ENCODE peak calls at places on chromosomes 1 and 21, in five cellular contexts. One of them, this sample, is unnamed.

GRCh38 chr1:181080543-181080942 is 8.0 kb upstream of the IER5 start:
- DNase-seq in ovary: no peak
- DNase-seq in IMR-90: no peak
- DNase-seq in HCT116: no peak
- DNase-seq in transverse colon: no peak
- DNase-seq in this sample: no peak

GRCh38 chr1:69787151-69787550 is 219.4 kb downstream of the LRRC7 start:
- DNase-seq in ovary: no peak
- DNase-seq in IMR-90: no peak
- DNase-seq in HCT116: no peak
- DNase-seq in transverse colon: no peak
- DNase-seq in this sample: no peak

GRCh38 chr1:6414443-6414844 is 5.3 kb downstream of the HES2 start:
- DNase-seq in ovary: no peak
- DNase-seq in IMR-90: peak; percentile 50
- DNase-seq in HCT116: peak; percentile 59
- DNase-seq in transverse colon: peak; percentile 56
- DNase-seq in this sample: peak; percentile 57

GRCh38 chr1:239633432-239633831 is 247.1 kb downstream of the CHRM3 start:
- DNase-seq in ovary: no peak
- DNase-seq in IMR-90: no peak
- DNase-seq in HCT116: no peak
- DNase-seq in transverse colon: no peak
- DNase-seq in this sample: no peak

GRCh38 chr1:8388732-8389562 is 71.0 kb downstream of the SLC45A1 start:
- DNase-seq in ovary: no peak
- DNase-seq in IMR-90: no peak
- DNase-seq in HCT116: no peak
- DNase-seq in transverse colon: no peak
- DNase-seq in this sample: peak; percentile 57

GRCh38 chr21:23307065-23307464 is 2300.2 kb downstream of the MRPL39 start:
- DNase-seq in ovary: no peak
- DNase-seq in IMR-90: no peak
- DNase-seq in HCT116: no peak
- DNase-seq in transverse colon: no peak
- DNase-seq in this sample: no peak

GRCh38 chr1:8570435-8570834 is 247.0 kb downstream of the RERE start:
- DNase-seq in ovary: no peak
- DNase-seq in IMR-90: peak; percentile 50
- DNase-seq in HCT116: no peak
- DNase-seq in transverse colon: no peak
- DNase-seq in this sample: no peak

GRCh38 chr1:45009956-45010854 is 919 bp downstream of the HECTD3 start:
- DNase-seq in ovary: no peak
- DNase-seq in IMR-90: no peak
- DNase-seq in HCT116: no peak
- DNase-seq in transverse colon: peak; percentile 82
- DNase-seq in this sample: peak; percentile 58

GRCh38 chr1:29901618-29902017 is 665.3 kb downstream of the PTPRU start:
- DNase-seq in ovary: no peak
- DNase-seq in IMR-90: no peak
- DNase-seq in HCT116: no peak
- DNase-seq in transverse colon: no peak
- DNase-seq in this sample: no peak

GRCh38 chr1:222079546-222079945 is 337.7 kb upstream of the DUSP10 start:
- DNase-seq in ovary: no peak
- DNase-seq in IMR-90: no peak
- DNase-seq in HCT116: no peak
- DNase-seq in transverse colon: no peak
- DNase-seq in this sample: no peak

GRCh38 chr1:149883598-149884247 is 15.6 kb upstream of the BOLA1 start:
- DNase-seq in ovary: no peak
- DNase-seq in IMR-90: no peak
- DNase-seq in HCT116: no peak
- DNase-seq in transverse colon: no peak
- DNase-seq in this sample: no peak

GRCh38 chr1:18703041-18703621 is 72.5 kb downstream of the PAX7 start:
- DNase-seq in ovary: no peak
- DNase-seq in IMR-90: no peak
- DNase-seq in HCT116: peak; percentile 32
- DNase-seq in transverse colon: no peak
- DNase-seq in this sample: no peak

GRCh38 chr21:45873866-45874265 is 107.7 kb upstream of the COL6A1 start:
- DNase-seq in ovary: no peak
- DNase-seq in IMR-90: no peak
- DNase-seq in HCT116: no peak
- DNase-seq in transverse colon: no peak
- DNase-seq in this sample: no peak

GRCh38 chr1:233343262-233343661 is 15.7 kb downstream of the MAP3K21 start:
- DNase-seq in ovary: no peak
- DNase-seq in IMR-90: no peak
- DNase-seq in HCT116: no peak
- DNase-seq in transverse colon: peak; percentile 52
- DNase-seq in this sample: no peak

GRCh38 chr1:160981584-160982411 is 27.2 kb upstream of the ITLN2 start:
- DNase-seq in ovary: no peak
- DNase-seq in IMR-90: no peak
- DNase-seq in HCT116: no peak
- DNase-seq in transverse colon: no peak
- DNase-seq in this sample: no peak

GRCh38 chr1:218584418-218585155 is 239.5 kb downstream of the TGFB2 start:
- DNase-seq in ovary: no peak
- DNase-seq in IMR-90: peak; percentile 47
- DNase-seq in HCT116: peak; percentile 24
- DNase-seq in transverse colon: no peak
- DNase-seq in this sample: no peak

GRCh38 chr1:235093013-235093618 is 35.5 kb downstream of the TOMM20 start:
- DNase-seq in ovary: no peak
- DNase-seq in IMR-90: peak; percentile 60
- DNase-seq in HCT116: no peak
- DNase-seq in transverse colon: peak; percentile 59
- DNase-seq in this sample: peak; percentile 36

GRCh38 chr1:8858112-8858668 is 20.3 kb downstream of the ENO1 start:
- DNase-seq in ovary: no peak
- DNase-seq in IMR-90: peak; percentile 88
- DNase-seq in HCT116: no peak
- DNase-seq in transverse colon: no peak
- DNase-seq in this sample: no peak

DNA sequence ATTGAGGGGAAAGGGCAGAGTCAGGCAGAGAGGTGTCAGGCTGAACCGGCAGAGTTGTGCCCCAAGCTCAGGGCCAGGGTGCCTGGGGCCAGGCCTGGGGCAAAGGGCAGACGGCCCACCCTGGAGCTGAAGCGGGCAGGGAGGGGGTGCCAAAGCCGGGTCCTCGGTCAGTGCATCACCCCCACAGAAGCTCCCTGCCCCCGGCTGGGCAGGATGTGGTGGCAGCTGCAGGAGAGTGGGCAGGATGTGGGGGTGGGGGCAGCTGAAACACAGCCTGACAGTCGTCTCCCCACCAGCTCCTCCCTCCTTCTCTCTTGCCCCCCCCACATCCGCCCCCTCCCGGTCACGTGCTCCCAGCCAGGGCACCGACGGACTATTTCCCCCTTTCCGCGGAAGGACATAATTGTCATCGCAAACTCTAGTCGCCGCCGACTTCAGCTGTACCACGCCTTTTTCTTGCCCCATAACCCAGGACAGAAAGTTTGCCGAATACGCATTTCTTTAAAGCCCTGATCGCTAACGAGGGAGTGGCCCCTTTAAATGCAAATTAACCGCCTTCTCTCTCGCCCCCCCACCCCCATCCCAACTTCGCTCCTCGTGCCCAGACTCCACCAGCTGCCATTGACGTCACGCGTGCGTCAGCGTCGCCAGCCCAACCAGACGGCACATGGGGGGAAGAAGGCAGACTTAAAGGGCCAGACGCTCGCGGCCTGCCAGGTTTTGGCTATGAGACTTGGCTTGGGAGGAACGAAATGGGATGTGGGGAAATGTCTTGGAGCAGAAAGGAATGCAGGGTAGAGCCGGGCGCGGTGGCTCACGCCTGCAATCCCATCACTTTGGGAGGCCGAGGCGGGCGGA is 4.5 kb upstream of the MEF2D start:
- DNase-seq in ovary: peak; percentile 100
- DNase-seq in IMR-90: peak; percentile 99
- DNase-seq in HCT116: peak; percentile 98
- DNase-seq in transverse colon: peak; percentile 100
- DNase-seq in this sample: peak; percentile 98
- TF ChIP-seq POLR2A in ovary: peak; percentile 45
- TF ChIP-seq POLR2A in IMR-90: peak; percentile 74
- TF ChIP-seq POLR2A in HCT116: no peak
- TF ChIP-seq POLR2A in transverse colon: peak; percentile 56
- TF ChIP-seq POLR2A in this sample: peak; percentile 44

DNA sequence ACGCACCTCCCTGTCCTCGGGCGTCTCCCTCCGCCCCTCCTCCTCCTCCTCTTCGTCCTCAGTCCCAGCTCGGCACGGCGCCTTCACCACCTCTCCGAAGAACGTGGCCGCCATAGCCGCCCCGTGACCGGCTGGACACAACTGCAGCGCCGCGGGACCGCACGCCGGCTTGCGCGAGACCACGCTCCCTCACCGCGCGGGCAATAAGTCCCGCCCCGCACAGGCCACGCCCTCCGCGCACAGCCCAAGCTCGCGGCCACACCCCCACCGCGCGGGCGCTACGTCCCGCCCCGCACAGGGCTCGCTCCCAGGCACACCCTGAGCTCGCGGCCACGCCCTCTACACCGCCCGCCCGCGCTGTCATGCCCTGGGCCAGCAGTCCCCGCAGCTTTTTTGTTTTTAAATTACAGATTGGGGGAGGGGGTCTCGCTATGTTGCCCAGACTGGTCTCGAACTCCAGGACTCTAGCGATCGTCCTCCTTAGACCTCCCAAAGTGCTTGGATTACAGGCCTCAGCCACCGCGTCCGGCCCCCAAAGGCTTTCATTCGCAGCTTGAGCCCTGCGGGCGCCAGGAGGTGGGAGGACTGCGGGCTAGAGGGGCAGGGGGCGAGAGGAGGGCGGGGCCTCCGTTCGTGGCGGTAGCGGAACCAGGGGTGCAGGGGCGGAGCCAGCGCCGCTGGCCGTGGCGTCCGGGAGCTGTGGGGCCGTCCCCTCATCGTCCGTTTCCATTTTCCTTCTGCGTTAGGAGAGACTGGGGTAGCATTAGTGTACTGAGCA is at the start of gene PSMG1:
- DNase-seq in ovary: peak; percentile 90
- DNase-seq in IMR-90: peak; percentile 90
- DNase-seq in HCT116: peak; percentile 88
- DNase-seq in transverse colon: peak; percentile 97
- DNase-seq in this sample: peak; percentile 97
- TF ChIP-seq POLR2A in ovary: peak; percentile 47
- TF ChIP-seq POLR2A in IMR-90: peak; percentile 90
- TF ChIP-seq POLR2A in HCT116: peak; percentile 81
- TF ChIP-seq POLR2A in transverse colon: peak; percentile 83
- TF ChIP-seq POLR2A in this sample: peak; percentile 92

DNA sequence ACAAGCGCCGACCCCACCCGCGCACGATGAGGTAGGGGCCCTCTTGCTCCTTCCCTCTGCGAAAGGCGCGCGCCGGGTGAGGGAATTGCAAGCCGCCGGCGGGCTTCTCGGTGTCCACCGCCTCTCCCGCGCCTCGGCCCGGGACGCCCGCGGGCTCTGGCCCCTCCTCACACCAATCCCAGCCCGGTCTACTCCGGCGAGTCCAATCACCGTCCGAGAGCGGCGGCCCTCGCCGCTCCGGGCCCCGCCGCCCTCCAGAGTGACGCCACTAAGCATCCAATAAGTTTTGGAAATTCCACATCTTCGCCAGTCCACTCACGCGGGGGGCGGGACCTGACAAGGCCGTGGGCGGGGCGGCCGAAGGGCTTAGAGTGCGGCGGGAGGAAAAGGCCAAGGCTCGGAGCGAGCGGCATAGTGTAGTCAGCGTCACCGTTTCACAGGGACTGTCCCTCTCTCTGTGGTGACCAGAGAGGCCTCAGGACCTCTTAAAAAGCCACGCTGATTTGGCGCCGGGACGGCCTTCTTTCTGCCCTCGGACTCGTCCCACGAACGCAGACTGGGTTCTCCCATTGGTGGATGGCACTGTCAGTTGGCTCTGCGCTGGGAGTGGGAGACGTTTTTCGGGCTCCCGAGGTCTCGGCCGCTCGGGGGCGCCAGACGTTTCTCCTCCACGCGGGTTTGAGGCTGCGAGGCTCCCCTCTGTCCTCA is at the start of gene TRIM45:
- DNase-seq in ovary: peak; percentile 96
- DNase-seq in IMR-90: peak; percentile 96
- DNase-seq in HCT116: peak; percentile 90
- DNase-seq in transverse colon: peak; percentile 97
- DNase-seq in this sample: peak; percentile 95
- TF ChIP-seq POLR2A in ovary: no peak
- TF ChIP-seq POLR2A in IMR-90: peak; percentile 70
- TF ChIP-seq POLR2A in HCT116: peak; percentile 32
- TF ChIP-seq POLR2A in transverse colon: no peak
- TF ChIP-seq POLR2A in this sample: peak; percentile 43

GRCh38 chr1:11738783-11739182 is 2.8 kb downstream of the AGTRAP start:
- DNase-seq in ovary: no peak
- DNase-seq in IMR-90: no peak
- DNase-seq in HCT116: no peak
- DNase-seq in transverse colon: no peak
- DNase-seq in this sample: no peak

GRCh38 chr1:11738096-11738495 is 2.2 kb downstream of the AGTRAP start:
- DNase-seq in ovary: no peak
- DNase-seq in IMR-90: no peak
- DNase-seq in HCT116: no peak
- DNase-seq in transverse colon: no peak
- DNase-seq in this sample: no peak

GRCh38 chr1:11736746-11737639 is 1.1 kb downstream of the AGTRAP start:
- DNase-seq in ovary: peak; percentile 42
- DNase-seq in IMR-90: peak; percentile 79
- DNase-seq in HCT116: no peak
- DNase-seq in transverse colon: peak; percentile 47
- DNase-seq in this sample: peak; percentile 61

GRCh38 chr1:11735531-11735853 is 444 bp upstream of the AGTRAP start:
- DNase-seq in ovary: no peak
- DNase-seq in IMR-90: no peak
- DNase-seq in HCT116: no peak
- DNase-seq in transverse colon: no peak
- DNase-seq in this sample: no peak

DNA sequence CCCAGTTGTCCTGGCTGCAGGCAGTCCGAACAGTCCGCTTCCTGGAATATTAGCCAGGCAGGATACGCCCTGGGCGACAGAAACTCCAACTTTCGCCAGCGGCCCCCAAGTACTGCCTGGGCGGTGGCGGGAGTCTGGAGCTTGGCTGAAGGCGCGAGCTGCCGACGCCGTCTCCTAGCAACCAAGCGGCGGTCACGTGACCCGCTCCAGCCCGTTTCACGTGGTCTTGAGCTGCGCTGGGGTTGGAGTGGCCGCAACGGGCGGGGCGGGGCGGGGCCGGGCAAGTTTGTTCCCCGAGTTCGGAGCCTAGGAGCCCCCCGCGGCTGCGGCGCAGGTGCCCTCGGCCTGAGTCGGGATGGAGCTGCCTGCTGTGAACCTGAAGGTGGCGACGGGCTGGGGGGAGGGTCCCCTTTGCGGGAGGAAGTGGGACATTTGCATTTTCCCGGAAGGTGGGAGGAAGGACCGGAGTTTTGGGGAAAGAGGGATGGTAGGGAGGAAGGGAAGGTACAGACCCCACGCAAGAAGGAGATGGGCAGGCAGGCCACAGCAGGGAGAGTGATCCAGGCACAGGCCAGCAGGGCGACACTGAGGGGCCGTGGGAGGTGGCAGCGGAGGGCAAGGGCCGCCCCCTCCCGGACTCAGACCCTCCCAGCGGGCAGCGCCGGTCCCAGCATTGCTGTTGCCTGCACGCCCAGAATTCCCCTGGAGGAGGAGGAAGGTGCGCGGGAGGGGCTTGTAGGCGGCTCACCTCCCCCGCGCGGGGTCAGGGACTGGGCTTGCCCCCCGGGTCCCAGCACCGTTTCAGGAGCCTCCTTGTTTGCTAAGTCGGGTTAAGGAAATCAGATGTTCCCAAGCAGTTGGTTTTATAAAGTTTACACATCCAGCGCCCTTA is at the start of gene AGTRAP:
- DNase-seq in ovary: peak; percentile 96
- DNase-seq in IMR-90: peak; percentile 87
- DNase-seq in HCT116: peak; percentile 82
- DNase-seq in transverse colon: peak; percentile 96
- DNase-seq in this sample: peak; percentile 96
- TF ChIP-seq POLR2A in ovary: peak; percentile 59
- TF ChIP-seq POLR2A in IMR-90: no peak
- TF ChIP-seq POLR2A in HCT116: peak; percentile 34
- TF ChIP-seq POLR2A in transverse colon: no peak
- TF ChIP-seq POLR2A in this sample: peak; percentile 74

This sample was measured in erythroblast.